ENCODE peak calls at places on chromosome 21, in eight cellular contexts. B is HS-5, K is psoas muscle, I is skeletal muscle cell, W is HEK293T, F is EH, U is body of pancreas, J is COR-L47. V is an unnamed sample.

GRCh38 chr21:14072761-14073535 is 137.8 kb downstream of the LIPI start:
- DNase-seq in W (no peak), B (no peak), U (no peak), F (no peak), K (no peak), I (no peak), J (no peak), V (no peak)

GRCh38 chr21:15825699-15826098 is 95.9 kb downstream of the USP25 start:
- DNase-seq in W (no peak), I (no peak), F (no peak), U (no peak), B (no peak), K (no peak), J (no peak), V (no peak)

GRCh38 chr21:29677326-29677725 is 262.5 kb downstream of the GRIK1 start:
- DNase-seq in I (no peak), F (no peak), U (no peak), W (no peak), K (no peak), B (no peak), J (no peak), V (no peak)

GRCh38 chr21:38771536-38771935 is 34.2 kb upstream of the ETS2 start:
- DNase-seq in F (peak), K (no peak), W (no peak), I (no peak), J (no peak), U (no peak), B (no peak), V (no peak)

GRCh38 chr21:43908167-43908566 is 43.1 kb downstream of the AGPAT3 start:
- DNase-seq in I (no peak), J (no peak), F (peak), K (no peak), U (no peak), B (no peak), W (no peak), V (no peak)

GRCh38 chr21:17089121-17089520 is 423.7 kb upstream of the CXADR start:
- DNase-seq in U (no peak), W (peak), I (no peak), B (no peak), J (peak), F (no peak), K (no peak), V (peak)

GRCh38 chr21:38343691-38344090 is 86.9 kb downstream of the KCNJ15 start:
- DNase-seq in I (no peak), J (no peak), U (peak), W (no peak), F (peak), K (no peak), B (no peak), V (no peak)

GRCh38 chr21:31530918-31531705 is 128.4 kb upstream of the SOD1 start:
- DNase-seq in B (no peak), J (peak), K (no peak), U (peak), F (no peak), I (no peak), W (no peak), V (no peak)

GRCh38 chr21:23789864-23790263 is 1817.4 kb downstream of the MRPL39 start:
- DNase-seq in U (no peak), W (no peak), F (no peak), K (no peak), I (no peak), J (no peak), B (no peak), V (no peak)

GRCh38 chr21:38802050-38803026 is 3.4 kb upstream of the ETS2 start:
- DNase-seq in F (no peak), W (no peak), B (no peak), U (no peak), J (no peak), I (no peak), K (no peak), V (no peak)

GRCh38 chr21:28521932-28522826 is 470.5 kb downstream of the LTN1 start:
- DNase-seq in U (no peak), W (no peak), B (no peak), K (no peak), I (peak), J (peak), F (peak), V (no peak)